ENCODE peak calls at places on chromosomes 5 and 9, in five cellular contexts. A is breast epithelium; F is AG09319; V is CD4-positive, alpha-beta T cell; M is psoas muscle. K is an unnamed sample.

GRCh38 chr5:132446621-132447020 is 44.0 kb downstream of the IRF1 start:
- DNase-seq in A (no peak), M (peak; percentile 87), V (no peak), F (peak; percentile 76), K (peak; percentile 65)

GRCh38 chr9:131361202-131361833 is 32.6 kb upstream of the PRRC2B start:
- DNase-seq in A (no peak), M (no peak), F (no peak), V (no peak), K (peak; percentile 18)

GRCh38 chr5:74378464-74378863 is 262.1 kb downstream of the ENC1 start:
- DNase-seq in M (no peak), F (no peak), V (no peak), A (peak; percentile 45), K (peak; percentile 39)

GRCh38 chr5:14250094-14250777 is 107.1 kb downstream of the TRIO start:
- DNase-seq in F (peak; percentile 42), A (peak; percentile 77), V (no peak), M (peak; percentile 78), K (peak; percentile 61)

GRCh38 chr5:81896764-81897163 is 75.1 kb upstream of the ATG10 start:
- DNase-seq in V (no peak), F (no peak), A (no peak), M (no peak), K (no peak)

GRCh38 chr5:140992878-140993277 is 26.6 kb downstream of the PCDHAC2 start:
- DNase-seq in F (no peak), A (no peak), M (no peak), V (no peak), K (no peak)

GRCh38 chr5:177434437-177434836 is 8.0 kb downstream of the GRK6 start:
- DNase-seq in A (no peak), F (no peak), V (no peak), M (no peak), K (no peak)

GRCh38 chr5:31415009-31415923 is 116.6 kb downstream of the DROSHA start:
- DNase-seq in A (no peak), M (no peak), F (no peak), V (no peak), K (no peak)

GRCh38 chr9:86057491-86057890 is 41.9 kb downstream of the GOLM1 start:
- DNase-seq in M (no peak), A (no peak), F (no peak), V (no peak), K (no peak)

GRCh38 chr5:79976759-79977515 is 14.1 kb downstream of the MTX3 start:
- DNase-seq in M (no peak), F (no peak), V (no peak), A (no peak), K (no peak)

GRCh38 chr9:133202145-133202513 is 6.9 kb downstream of the OBP2B start:
- DNase-seq in M (no peak), A (peak; percentile 4), F (no peak), V (no peak), K (no peak)

GRCh38 chr9:76180541-76180940 is 213.7 kb downstream of the RFK start:
- DNase-seq in A (no peak), V (no peak), F (no peak), M (no peak), K (no peak)

GRCh38 chr5:179288101-179288808 is 57.0 kb downstream of the ADAMTS2 start:
- DNase-seq in M (no peak), V (no peak), F (no peak), A (no peak), K (no peak)
- TF ChIP-seq CTCF in M (no peak), V (no peak), F (no peak), A (no peak), K (no peak)

DNA sequence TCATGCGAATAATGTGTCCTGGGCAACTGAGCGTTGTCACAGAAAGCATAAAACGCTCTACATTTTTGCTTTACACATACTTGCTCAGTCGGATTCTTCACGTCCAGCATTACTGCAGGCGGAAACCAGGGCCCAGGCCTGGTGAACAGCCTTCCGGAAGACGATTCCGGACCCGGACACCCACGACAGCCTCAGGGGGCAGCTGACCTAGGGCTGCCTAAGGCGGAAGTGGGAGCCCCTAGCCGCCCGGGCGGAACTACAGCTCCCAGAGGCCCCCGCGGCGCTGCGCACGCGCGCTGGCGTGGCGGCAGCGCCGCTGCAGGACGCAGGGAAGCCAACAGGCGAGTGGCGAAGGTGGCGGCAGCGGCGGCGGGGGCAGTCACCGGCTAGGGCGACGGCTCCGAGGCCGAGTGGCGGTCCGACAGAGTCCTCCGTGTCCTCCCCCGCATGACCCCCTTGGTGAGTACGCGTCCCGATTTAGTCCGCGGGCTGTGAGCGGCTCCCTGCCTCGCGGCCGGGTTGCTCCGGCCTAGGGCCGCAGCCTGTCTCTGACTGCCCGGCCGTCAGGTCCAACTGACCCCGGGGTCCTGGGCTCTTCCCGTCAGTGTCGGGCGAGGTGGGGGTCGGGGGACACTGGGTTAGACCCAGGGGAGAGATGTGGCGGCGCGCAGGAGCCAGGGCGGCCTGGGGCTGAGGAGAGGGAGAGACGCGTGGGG is at the start of gene GAPVD1:
- DNase-seq in F (peak; percentile 71), M (peak; percentile 95), A (peak; percentile 74), V (peak; percentile 84), K (peak; percentile 70)
- TF ChIP-seq CTCF in F (peak; percentile 8), M (peak; percentile 44), A (no peak), V (no peak), K (peak; percentile 65)

DNA sequence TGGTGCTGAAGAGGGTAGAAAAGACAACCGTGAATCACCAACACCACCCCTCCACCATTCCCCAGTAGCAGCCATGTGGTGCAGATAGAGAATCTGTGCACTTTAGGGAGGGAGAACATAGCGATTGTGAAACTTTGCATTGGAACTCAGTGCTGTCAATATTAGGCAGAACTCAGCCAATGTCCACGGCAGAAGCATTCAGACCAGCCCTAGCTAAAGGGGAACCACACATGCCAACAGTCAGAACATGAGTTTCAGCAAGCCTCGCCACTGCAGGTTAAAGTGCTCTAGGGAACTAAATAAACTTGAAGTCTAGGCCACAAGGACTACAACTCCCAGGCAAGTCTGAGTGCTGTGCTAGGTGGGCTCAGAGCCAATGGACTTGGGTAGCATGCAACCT is 38.5 kb upstream of the DEPDC1B start:
- DNase-seq in F (no peak), A (no peak), M (no peak), V (no peak), K (no peak)
- TF ChIP-seq CTCF in F (no peak), A (no peak), M (no peak), V (no peak), K (no peak)

DNA sequence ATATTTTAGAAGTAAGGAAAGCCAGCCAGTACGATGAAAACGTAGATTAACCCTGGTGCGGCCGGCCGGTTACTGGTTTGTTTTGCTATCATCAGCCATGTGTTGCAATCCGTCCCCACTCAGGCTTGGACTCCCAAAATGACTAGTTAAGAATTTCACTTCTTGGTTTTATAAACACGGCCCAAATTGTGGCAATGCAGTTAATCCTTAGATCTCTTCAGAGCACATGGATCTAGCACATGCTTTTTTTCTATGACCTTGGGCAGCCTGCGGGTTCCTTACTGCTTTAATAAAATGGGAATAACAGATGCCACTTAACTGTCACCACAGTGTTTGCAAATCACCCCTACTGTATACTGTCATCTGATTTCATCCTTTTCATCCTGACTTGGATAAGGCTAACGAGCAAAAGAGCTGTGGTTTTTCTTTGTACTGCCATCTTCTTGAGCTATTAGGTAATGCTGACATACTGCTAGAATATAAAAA is 1.5 kb downstream of the NDFIP1 start:
- DNase-seq in A (no peak), F (no peak), M (no peak), V (no peak), K (peak; percentile 20)
- TF ChIP-seq CTCF in A (no peak), F (peak; percentile 12), M (no peak), V (no peak), K (peak; percentile 34)

GRCh38 chr5:136028782-136029742 is at the start of gene TGFBI:
- DNase-seq in V (no peak), F (no peak), A (no peak), M (peak; percentile 84), K (peak; percentile 42)
- TF ChIP-seq CTCF in V (no peak), F (no peak), A (no peak), M (peak; percentile 10), K (peak; percentile 45)

GRCh38 chr5:61159070-61159469 is 3.2 kb downstream of the SMIM15 start:
- DNase-seq in A (no peak), M (no peak), V (no peak), F (no peak), K (no peak)
- TF ChIP-seq CTCF in A (no peak), M (no peak), V (no peak), F (no peak), K (peak; percentile 57)

DNA sequence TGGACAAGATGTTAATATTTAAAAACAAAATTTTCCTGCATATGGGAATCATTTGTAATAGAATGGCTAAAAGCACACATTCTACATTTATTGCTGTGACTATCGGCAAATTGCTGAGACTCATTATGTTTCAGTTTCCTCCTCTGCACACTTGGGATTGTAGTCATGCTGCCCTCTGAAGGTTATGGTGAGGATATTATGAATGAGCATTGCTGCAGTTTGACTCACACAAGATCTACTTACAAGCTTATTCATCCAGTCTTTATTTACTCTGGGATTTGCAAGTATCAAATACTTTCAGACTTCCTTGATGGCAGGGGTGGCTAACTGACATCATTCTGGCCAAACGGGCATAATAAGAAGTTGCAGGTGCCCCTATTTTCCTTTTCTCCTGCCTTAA is 9.5 kb upstream of the NFIL3 start:
- DNase-seq in F (peak; percentile 89), A (no peak), V (no peak), M (no peak), K (peak; percentile 93)
- TF ChIP-seq CTCF in F (peak; percentile 54), A (no peak), V (peak; percentile 10), M (peak; percentile 49), K (peak; percentile 75)

GRCh38 chr9:12667892-12668291 is 25.3 kb upstream of the TYRP1 start:
- DNase-seq in A (no peak), V (no peak), F (no peak), M (no peak), K (no peak)

GRCh38 chr9:12666813-12667212 is 26.4 kb upstream of the TYRP1 start:
- DNase-seq in F (no peak), M (no peak), A (no peak), V (no peak), K (no peak)
- TF ChIP-seq CTCF in F (peak; percentile 2), M (no peak), A (no peak), V (no peak), K (peak; percentile 45)